ENCODE peak calls at places on chromosomes 2 and 18, in five cellular contexts. One of them, this sample, is unnamed. For H3K4me1 and H3K9me3, the result is how much of the 10 kb centered on the place peaks cover.

GRCh38 chr2:128602699-128603101 is 284.0 kb upstream of the HS6ST1 start:
- DNase-seq in body of pancreas: no peak
- DNase-seq in Panc1: no peak
- DNase-seq in breast epithelium: no peak
- DNase-seq in lower lobe of right lung: peak
- DNase-seq in this sample: no peak

GRCh38 chr2:38547791-38548190 is 54.9 kb downstream of the HNRNPLL start:
- DNase-seq in body of pancreas: no peak
- DNase-seq in Panc1: no peak
- DNase-seq in breast epithelium: no peak
- DNase-seq in lower lobe of right lung: no peak
- DNase-seq in this sample: no peak

GRCh38 chr2:113240915-113241911 is 37.5 kb downstream of the PAX8 start:
- DNase-seq in body of pancreas: peak
- DNase-seq in Panc1: peak
- DNase-seq in breast epithelium: peak
- DNase-seq in lower lobe of right lung: no peak
- DNase-seq in this sample: peak

GRCh38 chr2:9988320-9988719 is 36.8 kb downstream of the GRHL1 start:
- DNase-seq in body of pancreas: no peak
- DNase-seq in Panc1: no peak
- DNase-seq in breast epithelium: no peak
- DNase-seq in lower lobe of right lung: no peak
- DNase-seq in this sample: no peak

GRCh38 chr18:4077204-4077603 is 377.9 kb downstream of the DLGAP1 start:
- DNase-seq in body of pancreas: no peak
- DNase-seq in Panc1: no peak
- DNase-seq in breast epithelium: no peak
- DNase-seq in lower lobe of right lung: no peak
- DNase-seq in this sample: no peak

GRCh38 chr2:102893870-102894269 is 132.0 kb downstream of the TMEM182 start:
- DNase-seq in body of pancreas: no peak
- DNase-seq in Panc1: no peak
- DNase-seq in breast epithelium: no peak
- DNase-seq in lower lobe of right lung: no peak
- DNase-seq in this sample: no peak

GRCh38 chr2:27717070-27717453 is 53.4 kb downstream of the SLC4A1AP start:
- DNase-seq in body of pancreas: no peak
- DNase-seq in Panc1: no peak
- DNase-seq in breast epithelium: peak
- DNase-seq in lower lobe of right lung: no peak
- DNase-seq in this sample: no peak

GRCh38 chr2:94977826-94978225 is 47.7 kb upstream of the MAL start:
- DNase-seq in body of pancreas: no peak
- DNase-seq in Panc1: no peak
- DNase-seq in breast epithelium: no peak
- DNase-seq in lower lobe of right lung: no peak
- DNase-seq in this sample: no peak

GRCh38 chr18:57687970-57688369 is 66.3 kb upstream of the NARS1 start:
- DNase-seq in body of pancreas: no peak
- DNase-seq in Panc1: no peak
- DNase-seq in breast epithelium: no peak
- DNase-seq in lower lobe of right lung: no peak
- DNase-seq in this sample: peak

GRCh38 chr2:238884812-238885408 is 37.0 kb downstream of the TWIST2 start:
- DNase-seq in body of pancreas: no peak
- DNase-seq in Panc1: no peak
- DNase-seq in breast epithelium: no peak
- DNase-seq in lower lobe of right lung: no peak
- DNase-seq in this sample: no peak

GRCh38 chr2:107027205-107027604 is 141.2 kb upstream of the ST6GAL2 start:
- DNase-seq in body of pancreas: no peak
- DNase-seq in Panc1: no peak
- DNase-seq in breast epithelium: no peak
- DNase-seq in lower lobe of right lung: no peak
- DNase-seq in this sample: no peak

GRCh38 chr2:98445167-98445522 is 487 bp downstream of the INPP4A start:
- DNase-seq in body of pancreas: no peak
- DNase-seq in Panc1: no peak
- DNase-seq in breast epithelium: no peak
- DNase-seq in lower lobe of right lung: peak
- DNase-seq in this sample: no peak

GRCh38 chr2:217445726-217446125 is 557.1 kb downstream of the TNS1 start:
- DNase-seq in body of pancreas: no peak
- DNase-seq in Panc1: no peak
- DNase-seq in breast epithelium: no peak
- DNase-seq in lower lobe of right lung: no peak
- DNase-seq in this sample: no peak

GRCh38 chr2:242098445-242099128 is 229.1 kb downstream of the RTP5 start:
- DNase-seq in body of pancreas: no peak
- DNase-seq in Panc1: no peak
- DNase-seq in breast epithelium: no peak
- DNase-seq in lower lobe of right lung: no peak
- DNase-seq in this sample: no peak

GRCh38 chr2:183038341-183039300 is at the start of gene NCKAP1:
- DNase-seq in body of pancreas: peak
- DNase-seq in Panc1: no peak
- DNase-seq in breast epithelium: peak
- DNase-seq in lower lobe of right lung: peak
- DNase-seq in this sample: peak

GRCh38 chr2:202881570-202881969 is 10.0 kb upstream of the ICA1L start:
- DNase-seq in body of pancreas: no peak
- DNase-seq in Panc1: no peak
- DNase-seq in breast epithelium: no peak
- DNase-seq in lower lobe of right lung: no peak
- DNase-seq in this sample: no peak

GRCh38 chr2:217853301-217853881 is 149.4 kb downstream of the TNS1 start:
- DNase-seq in body of pancreas: peak
- DNase-seq in Panc1: no peak
- DNase-seq in breast epithelium: no peak
- DNase-seq in lower lobe of right lung: no peak
- DNase-seq in this sample: no peak

GRCh38 chr2:142997254-142997653 is 119.8 kb downstream of the KYNU start:
- DNase-seq in body of pancreas: no peak
- DNase-seq in Panc1: no peak
- DNase-seq in breast epithelium: no peak
- DNase-seq in lower lobe of right lung: no peak
- DNase-seq in this sample: no peak

GRCh38 chr2:67002618-67003371 is 394.3 kb upstream of the ETAA1 start:
- DNase-seq in body of pancreas: no peak
- DNase-seq in Panc1: no peak
- DNase-seq in breast epithelium: no peak
- DNase-seq in lower lobe of right lung: no peak
- DNase-seq in this sample: no peak

GRCh38 chr2:231421051-231421580 is 25.6 kb downstream of the B3GNT7 start:
- DNase-seq in body of pancreas: no peak
- DNase-seq in Panc1: no peak
- DNase-seq in breast epithelium: no peak
- DNase-seq in lower lobe of right lung: no peak
- DNase-seq in this sample: no peak

GRCh38 chr2:129766594-129766993 is 212.9 kb upstream of the RAB6C start:
- DNase-seq in body of pancreas: no peak
- DNase-seq in Panc1: no peak
- DNase-seq in breast epithelium: no peak
- DNase-seq in lower lobe of right lung: no peak
- DNase-seq in this sample: no peak

GRCh38 chr2:129766159-129766485 is 213.3 kb upstream of the RAB6C start:
- DNase-seq in body of pancreas: no peak
- DNase-seq in Panc1: no peak
- DNase-seq in breast epithelium: no peak
- DNase-seq in lower lobe of right lung: no peak
- DNase-seq in this sample: no peak

GRCh38 chr2:129763190-129763846 is 216.1 kb upstream of the RAB6C start:
- DNase-seq in body of pancreas: no peak
- DNase-seq in Panc1: no peak
- DNase-seq in breast epithelium: no peak
- DNase-seq in lower lobe of right lung: no peak
- DNase-seq in this sample: no peak

GRCh38 chr2:129765326-129766158 is 213.9 kb upstream of the RAB6C start:
- DNase-seq in body of pancreas: no peak
- DNase-seq in Panc1: no peak
- DNase-seq in breast epithelium: no peak
- DNase-seq in lower lobe of right lung: no peak
- DNase-seq in this sample: no peak

DNA sequence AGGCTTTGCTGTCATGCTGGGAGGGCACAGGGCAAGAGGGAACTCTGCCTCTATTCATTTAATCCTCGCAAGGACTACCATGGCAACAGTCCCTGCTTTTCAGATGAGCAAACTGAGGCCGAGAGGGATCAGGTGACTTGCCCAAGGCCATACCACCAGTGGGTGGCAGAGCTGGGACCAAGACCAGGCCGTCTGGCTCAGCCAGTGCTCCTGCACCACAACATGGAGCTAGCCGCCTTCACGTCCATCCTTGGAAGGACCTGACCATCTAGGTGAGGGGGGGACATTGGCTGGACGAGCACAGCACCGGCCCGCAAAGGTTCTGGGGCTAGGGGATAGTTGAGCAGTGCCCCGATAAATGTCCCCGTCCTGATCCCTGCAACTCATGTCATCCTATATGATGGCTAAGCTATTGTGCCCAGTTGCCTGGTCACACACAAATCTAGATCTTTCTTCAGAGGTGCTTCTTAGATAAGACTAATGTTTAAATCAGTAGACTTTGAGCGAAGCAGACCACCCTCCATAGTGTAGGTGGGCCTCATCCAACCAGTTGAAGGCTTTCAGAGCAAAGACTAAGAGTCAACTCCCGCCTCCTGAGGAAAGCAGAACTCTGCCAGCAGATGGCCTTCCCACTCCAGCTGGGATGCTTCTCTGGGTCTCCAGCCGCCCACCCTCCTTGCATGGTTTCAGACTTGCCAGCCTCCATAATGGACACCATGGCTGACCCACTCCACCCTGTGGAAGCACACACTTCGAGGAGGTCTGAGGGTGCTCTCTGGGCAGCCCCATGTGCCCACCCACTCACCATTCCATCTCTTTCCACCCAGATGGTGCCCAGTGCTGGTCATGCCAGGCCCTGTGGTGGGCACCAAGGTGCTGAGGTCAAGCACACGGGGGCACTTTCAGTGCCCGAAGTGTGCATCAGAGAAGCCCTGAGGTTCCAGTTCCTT is 214.8 kb upstream of the RAB6C start:
- DNase-seq in body of pancreas: no peak
- DNase-seq in Panc1: no peak
- DNase-seq in breast epithelium: no peak
- DNase-seq in lower lobe of right lung: no peak
- DNase-seq in this sample: no peak
- TF ChIP-seq CTCF in body of pancreas: peak
- TF ChIP-seq CTCF in Panc1: no peak
- TF ChIP-seq CTCF in breast epithelium: no peak
- TF ChIP-seq CTCF in lower lobe of right lung: no peak
- TF ChIP-seq CTCF in this sample: no peak

GRCh38 chr2:170822885-170823799 is 6.5 kb downstream of the GAD1 start:
- DNase-seq in body of pancreas: no peak
- DNase-seq in Panc1: no peak
- DNase-seq in breast epithelium: no peak
- DNase-seq in lower lobe of right lung: no peak
- DNase-seq in this sample: no peak

GRCh38 chr2:170819941-170820646 is 3.4 kb downstream of the GAD1 start:
- DNase-seq in body of pancreas: no peak
- DNase-seq in Panc1: no peak
- DNase-seq in breast epithelium: no peak
- DNase-seq in lower lobe of right lung: no peak
- DNase-seq in this sample: no peak

GRCh38 chr2:170822292-170822884 is 5.7 kb downstream of the GAD1 start:
- DNase-seq in body of pancreas: no peak
- DNase-seq in Panc1: no peak
- DNase-seq in breast epithelium: no peak
- DNase-seq in lower lobe of right lung: no peak
- DNase-seq in this sample: no peak

GRCh38 chr2:170820647-170821630 is 4.3 kb downstream of the GAD1 start:
- DNase-seq in body of pancreas: no peak
- DNase-seq in Panc1: no peak
- DNase-seq in breast epithelium: no peak
- DNase-seq in lower lobe of right lung: no peak
- DNase-seq in this sample: no peak

GRCh38 chr2:170821631-170822291 is 5.1 kb downstream of the GAD1 start:
- DNase-seq in body of pancreas: no peak
- DNase-seq in Panc1: no peak
- DNase-seq in breast epithelium: no peak
- DNase-seq in lower lobe of right lung: no peak
- DNase-seq in this sample: no peak
- H3K4me1 ChIP-seq in body of pancreas: half or more
- H3K4me1 ChIP-seq in Panc1: under half
- H3K4me1 ChIP-seq in breast epithelium: under half
- H3K4me1 ChIP-seq in lower lobe of right lung: half or more
- H3K4me1 ChIP-seq in this sample: under half

DNA sequence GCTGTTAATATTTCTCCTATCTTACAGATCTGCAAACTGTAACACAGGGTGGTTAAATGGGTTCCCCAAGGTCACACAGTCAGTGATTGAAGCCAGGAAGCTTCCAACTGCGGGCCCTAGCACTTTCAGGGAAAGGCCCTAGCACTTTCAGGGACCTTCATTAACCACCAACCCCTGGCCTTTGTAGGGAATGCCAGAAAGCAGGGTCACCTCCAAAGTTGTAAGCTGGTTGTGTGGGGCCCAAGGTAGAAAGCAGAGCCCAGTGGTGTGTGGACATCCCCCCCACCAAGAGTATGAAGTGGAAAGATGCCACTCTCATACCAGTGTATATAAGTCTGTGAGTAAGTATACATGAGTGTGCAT is 4.4 kb downstream of the DLX2 start:
- DNase-seq in body of pancreas: no peak
- DNase-seq in Panc1: no peak
- DNase-seq in breast epithelium: no peak
- DNase-seq in lower lobe of right lung: no peak
- DNase-seq in this sample: no peak
- H3K9me3 ChIP-seq in body of pancreas: under half
- H3K9me3 ChIP-seq in Panc1: under half
- H3K9me3 ChIP-seq in breast epithelium: under half
- H3K9me3 ChIP-seq in lower lobe of right lung: under half
- H3K9me3 ChIP-seq in this sample: under half

GRCh38 chr2:186129767-186130581 is 356.1 kb upstream of the ZC3H15 start:
- DNase-seq in body of pancreas: peak
- DNase-seq in Panc1: peak
- DNase-seq in breast epithelium: no peak
- DNase-seq in lower lobe of right lung: no peak
- DNase-seq in this sample: peak

GRCh38 chr2:186136860-186137259 is 349.2 kb upstream of the ZC3H15 start:
- DNase-seq in body of pancreas: no peak
- DNase-seq in Panc1: no peak
- DNase-seq in breast epithelium: no peak
- DNase-seq in lower lobe of right lung: no peak
- DNase-seq in this sample: no peak

GRCh38 chr2:186130678-186131511 is 355.2 kb upstream of the ZC3H15 start:
- DNase-seq in body of pancreas: no peak
- DNase-seq in Panc1: no peak
- DNase-seq in breast epithelium: no peak
- DNase-seq in lower lobe of right lung: no peak
- DNase-seq in this sample: no peak

DNA sequence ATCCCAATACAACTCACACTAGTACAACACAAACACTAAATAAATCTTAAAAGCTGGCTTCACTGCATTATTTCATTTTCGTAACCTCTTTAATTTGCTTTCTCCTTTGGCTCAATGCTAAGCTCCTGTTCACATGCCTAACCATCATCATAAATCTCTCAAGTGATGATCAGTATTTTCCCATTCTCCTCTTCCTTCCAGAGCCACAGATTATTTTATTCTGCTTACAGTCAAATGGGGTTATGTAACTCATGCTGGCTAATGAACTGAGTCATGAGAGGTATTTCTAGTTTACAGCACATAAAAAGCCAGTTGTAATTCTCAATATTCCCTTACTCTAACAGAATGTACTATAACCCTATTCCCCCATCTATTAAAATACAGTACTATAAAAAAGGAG is 350.4 kb upstream of the ZC3H15 start:
- DNase-seq in body of pancreas: no peak
- DNase-seq in Panc1: no peak
- DNase-seq in breast epithelium: no peak
- DNase-seq in lower lobe of right lung: no peak
- DNase-seq in this sample: no peak
- TF ChIP-seq CTCF in body of pancreas: no peak
- TF ChIP-seq CTCF in Panc1: no peak
- TF ChIP-seq CTCF in breast epithelium: no peak
- TF ChIP-seq CTCF in lower lobe of right lung: no peak
- TF ChIP-seq CTCF in this sample: no peak

This sample was measured in cardiac muscle cell.